ENCODE peak calls at places on chromosomes 16 and 17, in eight cellular contexts. C is cardiac fibroblast, L is PC-9, I is upper lobe of right lung, V is uterus, U is HFFc6, N is GM13976, Q is cardiac muscle cell. B is an unnamed sample.

GRCh38 chr16:56684256-56684925 is 2.1 kb downstream of the MT1X start:
- DNase-seq in U (no peak), N (no peak), C (no peak), L (no peak), I (no peak), V (no peak), Q (no peak), B (no peak)

GRCh38 chr16:53502331-53503269 is at the start of gene AKTIP:
- DNase-seq in N (peak; percentile 73), V (peak; percentile 39), L (peak; percentile 76), Q (peak; percentile 35), C (peak; percentile 46), U (peak; percentile 37), I (peak; percentile 91), B (peak; percentile 74)

GRCh38 chr16:61820820-61821219 is 215.4 kb downstream of the CDH8 start:
- DNase-seq in V (no peak), I (no peak), C (no peak), L (no peak), U (no peak), Q (no peak), N (no peak), B (no peak)

GRCh38 chr17:35373984-35374765 is 754 bp upstream of the SLFN11 start:
- DNase-seq in N (peak; percentile 58), Q (peak; percentile 17), I (peak; percentile 81), L (no peak), U (peak; percentile 50), V (peak; percentile 38), C (peak; percentile 68), B (peak; percentile 25)

GRCh38 chr16:85724126-85724879 is 26.6 kb downstream of the C16orf74 start:
- DNase-seq in L (no peak), I (no peak), C (no peak), N (no peak), Q (no peak), V (no peak), U (no peak), B (no peak)

GRCh38 chr17:53278466-53278865 is 544.3 kb upstream of the KIF2B start:
- DNase-seq in Q (no peak), U (no peak), V (no peak), C (no peak), N (no peak), I (no peak), L (no peak), B (no peak)

GRCh38 chr17:50785942-50786570 is 18.7 kb upstream of the ANKRD40CL start:
- DNase-seq in C (peak; percentile 72), I (no peak), V (peak; percentile 21), U (peak; percentile 33), Q (no peak), N (no peak), L (no peak), B (no peak)

GRCh38 chr16:78987676-78988075 is 612.9 kb downstream of the MAF start:
- DNase-seq in U (no peak), C (no peak), I (no peak), Q (no peak), N (no peak), L (peak; percentile 87), V (no peak), B (no peak)

DNA sequence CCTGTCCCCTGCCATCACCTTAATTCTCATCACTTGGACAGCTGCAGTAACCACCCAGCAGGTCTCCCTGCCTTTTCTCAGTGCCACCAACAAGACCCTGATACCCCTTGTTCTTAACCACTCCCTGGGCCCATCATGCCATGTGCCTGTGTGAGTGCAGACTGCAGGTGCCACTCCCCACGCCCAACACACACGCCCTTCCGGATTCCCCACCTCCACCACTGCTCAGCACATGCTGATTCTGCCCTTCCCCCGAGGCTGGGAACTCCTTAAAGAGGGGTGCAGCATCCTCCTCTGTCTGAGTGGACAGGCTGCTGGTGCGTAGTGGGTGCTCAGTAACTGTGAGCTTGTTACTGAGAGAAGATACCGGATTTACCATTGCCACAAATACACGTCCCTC is 52.4 kb downstream of the PLD6 start:
- DNase-seq in I (no peak), C (no peak), V (no peak), U (no peak), N (no peak), L (no peak), Q (no peak), B (no peak)
- TF ChIP-seq CTCF in I (no peak), C (no peak), V (no peak), U (no peak), N (no peak), L (no peak), Q (no peak), B (no peak)

GRCh38 chr17:58352843-58353719 is 1.1 kb upstream of the SUPT4H1 start:
- DNase-seq in I (peak; percentile 68), C (peak; percentile 44), N (peak; percentile 41), V (no peak), U (peak; percentile 35), Q (peak; percentile 83), L (no peak), B (no peak)

GRCh38 chr17:58351182-58351581 is 819 bp downstream of the SUPT4H1 start:
- DNase-seq in C (no peak), V (no peak), N (peak; percentile 12), I (no peak), L (no peak), Q (no peak), U (no peak), B (no peak)

GRCh38 chr17:58351710-58352017 is 337 bp downstream of the SUPT4H1 start:
- DNase-seq in L (no peak), I (no peak), V (no peak), N (no peak), Q (no peak), C (peak; percentile 10), U (no peak), B (no peak)

GRCh38 chr17:58354541-58355216 is 2.7 kb upstream of the SUPT4H1 start:
- DNase-seq in I (peak; percentile 51), Q (no peak), V (no peak), L (no peak), N (peak; percentile 10), U (no peak), C (no peak), B (no peak)

DNA sequence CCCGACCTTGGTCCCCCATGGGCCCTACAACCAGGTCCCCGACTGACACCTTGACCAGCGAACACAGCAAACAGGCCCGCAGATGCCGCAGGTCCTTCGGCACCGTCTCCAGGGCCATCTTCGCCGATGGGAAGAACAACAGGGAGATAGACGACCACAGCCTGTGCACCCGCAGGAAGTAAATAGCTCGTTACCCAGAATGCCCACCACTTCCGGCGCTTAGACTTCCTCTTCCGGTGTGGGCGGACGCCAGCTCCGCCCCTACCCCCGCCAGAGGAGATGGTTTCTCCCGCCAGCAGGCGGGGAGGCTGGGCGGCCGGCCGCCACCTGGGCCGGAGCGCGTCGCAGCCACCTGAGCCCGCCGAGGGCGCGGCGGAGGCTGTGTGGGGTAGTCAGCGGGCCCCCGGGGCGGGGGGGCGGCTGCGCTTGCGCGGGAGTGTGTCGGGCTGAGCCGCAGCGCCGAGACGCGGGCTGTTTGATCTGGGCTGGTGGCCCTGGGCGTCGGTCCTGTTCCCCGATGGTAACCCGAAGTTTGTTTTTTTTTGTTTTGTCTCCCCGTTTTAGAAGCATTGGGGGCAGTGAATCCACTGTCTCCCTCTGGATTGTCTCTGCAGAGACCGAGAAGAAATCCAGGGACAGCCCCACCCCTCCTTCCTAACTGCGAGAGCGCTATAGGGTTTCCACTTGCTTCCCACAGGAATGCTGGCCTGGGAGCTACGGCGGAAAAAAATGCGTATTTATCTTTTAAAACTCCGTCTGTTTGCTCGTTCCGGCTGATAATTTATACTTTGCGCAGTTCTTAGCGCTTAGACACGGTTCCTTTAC is at the start of gene SUPT4H1:
- DNase-seq in V (peak; percentile 84), U (peak; percentile 87), Q (peak; percentile 96), L (peak; percentile 83), C (peak; percentile 94), N (peak; percentile 93), I (peak; percentile 96), B (peak; percentile 95)
- TF ChIP-seq CTCF in V (no peak), U (no peak), Q (no peak), L (no peak), C (no peak), N (no peak), I (peak; percentile 6), B (no peak)

GRCh38 chr16:19722269-19722952 is 4.3 kb downstream of the IQCK start:
- DNase-seq in Q (no peak), V (no peak), I (no peak), L (no peak), C (no peak), U (no peak), N (no peak), B (no peak)

GRCh38 chr16:19717781-19718623 is at the start of the genes IQCK and KNOP1:
- DNase-seq in Q (peak; percentile 95), N (peak; percentile 98), V (peak; percentile 89), C (peak; percentile 93), U (peak; percentile 81), I (peak; percentile 96), L (peak; percentile 74), B (peak; percentile 97)

GRCh38 chr16:19728636-19728965 is 10.5 kb downstream of the IQCK start:
- DNase-seq in V (no peak), C (no peak), L (no peak), N (peak; percentile 34), I (no peak), Q (no peak), U (no peak), B (no peak)

GRCh38 chr16:19718624-19718965 is 524 bp downstream of the IQCK start:
- DNase-seq in N (no peak), Q (no peak), C (no peak), L (no peak), U (no peak), I (no peak), V (no peak), B (no peak)

DNA sequence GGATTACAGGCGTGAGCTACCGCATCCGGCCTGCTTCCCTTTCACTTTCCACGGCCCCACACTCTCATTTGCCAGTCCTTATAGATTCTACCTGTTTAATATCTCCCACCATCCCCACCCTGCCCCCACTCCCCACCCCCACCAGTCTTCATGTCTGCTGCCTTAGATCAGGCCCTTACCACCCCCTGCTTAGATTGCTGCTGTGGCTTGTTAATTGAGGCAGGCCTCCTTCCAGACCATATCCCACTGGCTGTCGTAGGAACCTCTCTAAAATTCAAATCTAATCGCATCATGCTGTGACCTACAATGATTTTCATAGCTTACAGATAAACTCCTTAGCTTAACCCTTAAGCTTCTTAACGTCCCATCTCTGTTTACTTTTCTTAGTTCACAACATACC is 4.9 kb downstream of the IQCK start:
- DNase-seq in I (no peak), V (no peak), N (no peak), C (no peak), L (no peak), Q (no peak), U (no peak), B (no peak)
- TF ChIP-seq CTCF in I (no peak), V (no peak), N (no peak), C (no peak), L (no peak), Q (no peak), U (no peak), B (no peak)

DNA sequence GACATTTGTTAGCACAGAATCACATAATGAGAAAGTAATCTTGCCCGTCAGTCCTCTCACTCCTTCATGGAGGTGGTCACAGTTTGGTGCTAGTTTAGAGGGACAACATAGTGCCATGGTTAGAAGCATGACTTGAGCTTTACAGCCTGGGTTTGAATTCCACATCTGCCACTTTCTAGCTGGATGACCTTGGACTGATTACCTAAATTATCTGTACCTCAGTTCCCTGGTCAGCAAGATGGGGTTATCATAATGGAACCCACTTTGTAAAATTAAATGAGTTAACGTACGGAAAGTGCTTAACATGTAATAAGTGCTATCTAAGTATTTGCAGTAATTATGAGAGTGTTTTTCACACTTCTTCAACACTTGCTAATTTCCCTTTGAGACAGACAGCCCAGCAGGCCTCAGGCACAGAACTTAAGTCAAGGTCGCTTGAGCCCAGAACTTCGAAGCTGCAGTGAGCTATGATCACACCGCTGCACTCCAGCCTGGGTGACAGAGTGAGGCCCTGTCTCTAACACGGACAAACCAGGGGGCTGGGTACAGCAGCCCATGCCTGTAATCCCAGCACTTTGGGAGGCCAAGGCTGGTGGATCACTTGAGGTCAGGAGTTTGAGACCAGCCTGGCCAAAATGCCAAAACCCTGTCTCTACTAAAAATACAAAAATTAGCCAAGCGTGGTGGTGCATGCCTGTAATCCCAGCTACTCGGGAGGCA is 7.1 kb downstream of the VWA3A start:
- DNase-seq in Q (no peak), L (no peak), C (no peak), N (no peak), U (no peak), V (no peak), I (no peak), B (no peak)
- TF ChIP-seq CTCF in Q (no peak), L (peak; percentile 3), C (no peak), N (peak; percentile 1), U (peak; percentile 44), V (no peak), I (no peak), B (no peak)

B was measured in GM20000.